ENCODE peak calls at places on chromosomes 12 and 14, in eight cellular contexts. B is tibial artery, Y is tibial nerve, X is thoracic aorta, K is heart right ventricle, U is uterus, I is cardiac muscle cell, R is heart left ventricle. N is an unnamed sample. For H3K36me3 and H3K4me1, the result is how much of the 10 kb centered on the place peaks cover.

GRCh38 chr12:81610955-81611889 is 147.9 kb downstream of the PPFIA2 start:
- DNase-seq in K (no peak), I (peak), R (no peak), Y (no peak), B (no peak), U (no peak), X (no peak), N (no peak)

GRCh38 chr12:8642775-8643174 is 19.9 kb downstream of the MFAP5 start:
- DNase-seq in K (no peak), I (no peak), R (no peak), B (no peak), X (no peak), U (no peak), Y (no peak), N (no peak)

GRCh38 chr12:74408601-74409166 is 129.0 kb upstream of the ATXN7L3B start:
- DNase-seq in I (no peak), X (no peak), Y (no peak), K (no peak), B (no peak), U (no peak), R (no peak), N (no peak)

GRCh38 chr14:106843951-106844483 is 1317.6 kb downstream of the TMEM121 start:
- DNase-seq in R (peak), I (no peak), B (no peak), X (no peak), K (peak), U (no peak), Y (peak), N (no peak)

GRCh38 chr12:39123580-39123979 is 218.2 kb upstream of the CPNE8 start:
- DNase-seq in B (no peak), R (no peak), U (no peak), K (no peak), Y (no peak), I (no peak), X (no peak), N (no peak)

GRCh38 chr14:35158491-35158890 is 36.1 kb downstream of the PRORP start:
- DNase-seq in B (no peak), R (no peak), I (no peak), U (no peak), Y (no peak), X (no peak), K (no peak), N (no peak)

GRCh38 chr12:18898469-18898868 is 160.6 kb downstream of the CAPZA3 start:
- DNase-seq in U (no peak), B (no peak), Y (no peak), R (no peak), K (no peak), X (no peak), I (no peak), N (no peak)

GRCh38 chr14:23071244-23071974 is 14.1 kb upstream of the CDH24 start:
- DNase-seq in Y (peak), R (peak), I (peak), U (peak), K (peak), B (peak), X (peak), N (peak)

GRCh38 chr14:69059658-69060648 is 80.9 kb upstream of the ACTN1 start:
- DNase-seq in X (no peak), Y (no peak), I (no peak), K (no peak), R (no peak), U (peak), B (peak), N (peak)

GRCh38 chr14:76546426-76547221 is 170.7 kb downstream of the ESRRB start:
- DNase-seq in K (no peak), X (no peak), R (no peak), I (peak), U (no peak), Y (no peak), B (no peak), N (no peak)

GRCh38 chr12:62799126-62799736 is 135.7 kb downstream of the PPM1H start:
- DNase-seq in X (peak), I (peak), R (peak), K (peak), B (peak), U (peak), Y (peak), N (no peak)

GRCh38 chr12:115611477-115611876 is 666.0 kb downstream of the MED13L start:
- DNase-seq in K (peak), I (no peak), R (peak), B (no peak), Y (no peak), U (no peak), X (no peak), N (no peak)

GRCh38 chr14:101506211-101506920 is 54.9 kb upstream of the DIO3 start:
- DNase-seq in Y (no peak), B (peak), I (no peak), R (peak), U (peak), X (no peak), K (no peak), N (peak)

GRCh38 chr12:2003676-2004112 is 563 bp downstream of the DCP1B start:
- DNase-seq in R (no peak), K (no peak), I (no peak), Y (peak), U (no peak), X (no peak), B (no peak), N (no peak)

GRCh38 chr12:92404921-92405320 is 259.3 kb upstream of the BTG1 start:
- DNase-seq in K (no peak), B (no peak), Y (no peak), R (no peak), I (no peak), U (no peak), X (no peak), N (no peak)

GRCh38 chr14:26370118-26370517 is 227.7 kb downstream of the NOVA1 start:
- DNase-seq in K (no peak), Y (no peak), B (no peak), U (no peak), I (peak), X (no peak), R (no peak), N (no peak)

GRCh38 chr12:67457799-67458680 is 188.9 kb downstream of the CAND1 start:
- DNase-seq in I (no peak), B (peak), Y (peak), K (no peak), U (no peak), X (no peak), R (no peak), N (no peak)
- TF ChIP-seq CTCF in I (peak), B (peak), Y (peak), K (peak), U (peak), X (peak), R (peak), N (peak)

GRCh38 chr12:25741917-25742316 is 188.8 kb upstream of the LMNTD1 start:
- DNase-seq in Y (no peak), I (no peak), K (no peak), X (no peak), R (no peak), U (no peak), B (no peak), N (no peak)
- H3K36me3 ChIP-seq in Y (under half), I (under half), K (under half), X (under half), R (under half), U (under half), B (under half), N (under half)

GRCh38 chr14:61255968-61256367 is 25.2 kb downstream of the TMEM30B start:
- DNase-seq in B (no peak), I (no peak), R (no peak), U (no peak), K (no peak), Y (no peak), X (no peak), N (no peak)
- H3K4me1 ChIP-seq in B (under half), I (under half), R (under half), U (under half), K (under half), Y (under half), X (under half), N (under half)

GRCh38 chr12:100651108-100651507 is 77.6 kb downstream of the GAS2L3 start:
- DNase-seq in K (no peak), X (no peak), U (no peak), I (no peak), Y (no peak), R (no peak), B (no peak), N (no peak)
- TF ChIP-seq CTCF in K (no peak), X (no peak), U (no peak), I (peak), Y (no peak), R (no peak), B (no peak), N (no peak)

GRCh38 chr12:57258977-57259970 is 8.3 kb upstream of the STAC3 start:
- DNase-seq in K (peak), I (no peak), B (no peak), U (no peak), Y (no peak), X (no peak), R (peak), N (no peak)
- H3K36me3 ChIP-seq in K (under half), I (under half), B (under half), U (under half), Y (under half), X (under half), R (half or more), N (under half)

GRCh38 chr14:73747386-73748211 is 33.4 kb upstream of the PNMA1 start:
- DNase-seq in B (no peak), Y (no peak), X (no peak), R (no peak), K (no peak), U (no peak), I (no peak), N (no peak)

GRCh38 chr14:73745571-73746539 is 31.7 kb upstream of the PNMA1 start:
- DNase-seq in R (no peak), K (no peak), Y (no peak), I (no peak), X (no peak), B (no peak), U (no peak), N (peak)

GRCh38 chr14:73744874-73745529 is 30.8 kb upstream of the PNMA1 start:
- DNase-seq in R (no peak), K (no peak), X (no peak), I (no peak), Y (no peak), B (no peak), U (no peak), N (peak)

GRCh38 chr14:73748858-73749357 is 34.7 kb upstream of the PNMA1 start:
- DNase-seq in R (no peak), U (no peak), I (no peak), Y (no peak), X (no peak), B (no peak), K (no peak), N (no peak)

GRCh38 chr14:73746540-73747385 is 32.6 kb upstream of the PNMA1 start:
- DNase-seq in R (no peak), X (no peak), I (no peak), K (no peak), U (no peak), Y (no peak), B (no peak), N (peak)
- H3K4me1 ChIP-seq in R (half or more), X (half or more), I (under half), K (half or more), U (under half), Y (half or more), B (under half), N (half or more)

GRCh38 chr14:72416081-72416849 is 477.6 kb downstream of the DPF3 start:
- DNase-seq in X (no peak), U (no peak), I (no peak), R (no peak), K (no peak), B (no peak), Y (no peak), N (no peak)

GRCh38 chr14:72420749-72421452 is 473.0 kb downstream of the DPF3 start:
- DNase-seq in X (no peak), I (peak), R (peak), Y (peak), B (peak), K (peak), U (no peak), N (peak)

GRCh38 chr14:72419226-72419625 is 474.7 kb downstream of the DPF3 start:
- DNase-seq in K (no peak), I (no peak), B (no peak), U (no peak), R (no peak), X (no peak), Y (no peak), N (no peak)

DNA sequence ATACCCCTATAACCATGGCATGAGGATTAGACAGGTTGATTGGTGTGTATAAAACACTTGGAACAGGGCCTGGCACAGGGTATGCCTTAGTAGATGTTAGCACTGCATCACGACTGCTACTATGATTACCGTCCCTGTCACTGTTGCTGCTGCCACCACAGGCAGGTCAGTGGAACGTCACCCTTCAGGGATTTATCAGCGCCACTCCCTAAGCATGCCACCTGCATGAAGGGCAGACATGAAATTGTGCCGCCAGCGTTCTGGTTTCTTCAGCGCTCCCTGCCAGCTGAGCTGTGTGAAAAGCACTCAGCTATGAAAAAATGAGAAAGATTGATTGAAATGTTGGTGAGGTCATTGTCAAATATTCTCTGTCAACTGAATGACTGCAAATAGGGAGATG is 477.0 kb downstream of the DPF3 start:
- DNase-seq in U (no peak), R (no peak), X (no peak), I (no peak), Y (no peak), K (no peak), B (no peak), N (no peak)
- TF ChIP-seq CTCF in U (no peak), R (no peak), X (no peak), I (no peak), Y (no peak), K (no peak), B (no peak), N (no peak)

GRCh38 chr12:105057174-105057573 is 27.1 kb downstream of the ALDH1L2 start:
- DNase-seq in X (no peak), Y (no peak), B (no peak), K (no peak), R (no peak), U (no peak), I (no peak), N (no peak)
- H3K36me3 ChIP-seq in X (under half), Y (under half), B (under half), K (under half), R (under half), U (under half), I (under half), N (under half)

DNA sequence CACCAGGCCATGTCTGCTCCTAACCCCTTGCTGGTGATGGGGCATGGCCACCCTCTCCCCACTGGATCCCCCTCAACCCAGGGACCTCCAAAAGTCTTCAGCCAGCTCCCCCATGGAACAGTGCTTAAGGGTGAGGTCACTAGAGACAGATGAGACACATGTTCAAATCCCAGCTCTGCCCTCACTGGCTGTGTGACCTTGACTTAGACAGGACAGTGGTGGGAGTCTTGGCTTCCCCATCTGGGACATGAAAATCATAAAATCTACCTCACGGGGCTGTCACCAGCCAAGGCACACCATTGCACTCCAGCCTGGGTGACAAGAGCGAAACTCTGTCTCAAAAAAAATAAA is 10.9 kb downstream of the RHOF start:
- DNase-seq in K (no peak), R (no peak), Y (no peak), X (no peak), U (no peak), B (no peak), I (no peak), N (no peak)
- H3K4me1 ChIP-seq in K (under half), R (under half), Y (under half), X (under half), U (under half), B (under half), I (under half), N (under half)

GRCh38 chr12:6827982-6828670 is at the start of gene P3H3:
- DNase-seq in R (no peak), I (peak), B (no peak), X (no peak), K (peak), U (peak), Y (no peak), N (no peak)
- TF ChIP-seq CTCF in R (no peak), I (no peak), B (no peak), X (no peak), K (no peak), U (peak), Y (no peak), N (no peak)